ENCODE peak calls at places on chromosomes 12 and 14, in seven cellular contexts. E is endothelial cell of umbilical vein, T is NB4, Z is A549, Y is heart left ventricle, W is GM12892, S is HCT116. M is an unnamed sample.

GRCh38 chr12:89461649-89462612 is 62.7 kb downstream of the GALNT4 start:
- DNase-seq in E (peak), W (no peak), Z (peak), S (peak), Y (no peak), T (peak), M (no peak)

GRCh38 chr14:103879570-103880333 is 32.4 kb upstream of the PPP1R13B start:
- DNase-seq in T (no peak), E (no peak), Y (peak), Z (peak), W (no peak), S (no peak), M (no peak)

GRCh38 chr12:127613056-127613455 is 653.9 kb upstream of the TMEM132C start:
- DNase-seq in Y (no peak), E (no peak), Z (no peak), W (no peak), T (no peak), S (no peak), M (no peak)

GRCh38 chr12:34394211-34395055 is 372.1 kb downstream of the ALG10 start:
- DNase-seq in Y (peak), S (no peak), Z (no peak), W (no peak), T (no peak), E (no peak), M (no peak)

GRCh38 chr12:108854055-108854452 is 3.3 kb downstream of the SSH1 start:
- DNase-seq in Y (peak), T (peak), W (no peak), S (no peak), E (no peak), Z (no peak), M (no peak)

GRCh38 chr12:26523708-26524150 is 309.3 kb downstream of the ITPR2 start:
- DNase-seq in E (peak), S (no peak), W (no peak), Z (no peak), Y (peak), T (peak), M (no peak)

GRCh38 chr14:68983210-68983609 is 4.1 kb upstream of the ACTN1 start:
- DNase-seq in E (no peak), Y (no peak), W (no peak), T (no peak), Z (no peak), S (no peak), M (no peak)

GRCh38 chr14:74649673-74650072 is 37.6 kb upstream of the LTBP2 start:
- DNase-seq in Z (no peak), W (no peak), Y (no peak), E (peak), S (no peak), T (no peak), M (no peak)

GRCh38 chr14:73743431-73743931 is 29.3 kb upstream of the PNMA1 start:
- DNase-seq in W (peak), S (no peak), Y (no peak), T (peak), E (peak), Z (no peak), M (peak)

GRCh38 chr12:122527478-122527944 is 462 bp downstream of the KNTC1 start:
- DNase-seq in T (peak), Y (no peak), E (peak), S (no peak), Z (peak), W (no peak), M (no peak)

GRCh38 chr14:29926701-29927595 is 699 bp downstream of the PRKD1 start:
- DNase-seq in E (peak), S (no peak), T (no peak), Z (peak), W (peak), Y (peak), M (peak)

GRCh38 chr12:68780731-68781130 is 27.2 kb upstream of the MDM2 start:
- DNase-seq in Y (no peak), W (no peak), S (no peak), Z (no peak), T (no peak), E (no peak), M (no peak)

GRCh38 chr14:83883732-83884131 is 1646.2 kb upstream of the FLRT2 start:
- DNase-seq in Z (no peak), S (no peak), Y (no peak), E (no peak), T (no peak), W (no peak), M (no peak)

GRCh38 chr12:57018906-57019305 is 2.6 kb upstream of the TAC3 start:
- DNase-seq in E (no peak), S (no peak), T (no peak), Y (no peak), Z (no peak), W (no peak), M (no peak)

GRCh38 chr12:23055004-23055403 is 430.0 kb downstream of the ETNK1 start:
- DNase-seq in E (peak), S (peak), W (no peak), Z (no peak), T (peak), Y (no peak), M (no peak)

GRCh38 chr12:38547586-38547985 is 231.0 kb downstream of the ALG10B start:
- DNase-seq in W (no peak), Z (no peak), T (no peak), E (no peak), Y (no peak), S (no peak), M (no peak)

GRCh38 chr14:59028476-59029202 is 159.8 kb upstream of the DAAM1 start:
- DNase-seq in Z (peak), S (peak), E (peak), Y (peak), T (peak), W (peak), M (peak)

GRCh38 chr14:85319998-85320397 is 209.9 kb upstream of the FLRT2 start:
- DNase-seq in Z (no peak), E (peak), W (no peak), Y (no peak), S (no peak), T (no peak), M (no peak)

GRCh38 chr12:11722578-11723138 is 73.2 kb downstream of the ETV6 start:
- DNase-seq in W (no peak), S (no peak), E (no peak), Z (no peak), T (no peak), Y (no peak), M (no peak)

GRCh38 chr12:52689239-52689638 is 9.0 kb upstream of the KRT1 start:
- DNase-seq in E (no peak), Y (no peak), T (no peak), Z (no peak), S (no peak), W (no peak), M (no peak)

GRCh38 chr14:91898256-91898843 is 31.0 kb upstream of the TC2N start:
- DNase-seq in E (no peak), W (no peak), S (no peak), T (no peak), Y (no peak), Z (no peak), M (no peak)

GRCh38 chr12:114685869-114686268 is 1.9 kb upstream of the TBX3 start:
- DNase-seq in E (no peak), W (no peak), S (no peak), T (no peak), Z (no peak), Y (no peak), M (no peak)

GRCh38 chr14:52873694-52874093 is 77.2 kb downstream of the FERMT2 start:
- DNase-seq in Y (no peak), Z (no peak), E (no peak), S (no peak), W (no peak), T (peak), M (no peak)

GRCh38 chr12:53699673-53700015 is 23.8 kb upstream of the ATP5MC2 start:
- DNase-seq in E (no peak), W (no peak), T (no peak), Z (no peak), S (no peak), Y (no peak), M (no peak)

GRCh38 chr12:11652351-11653040 is 3.0 kb downstream of the ETV6 start:
- DNase-seq in S (no peak), T (peak), Z (no peak), W (no peak), Y (peak), E (peak), M (no peak)

GRCh38 chr12:17810399-17810798 is 279.6 kb downstream of the RERGL start:
- DNase-seq in W (no peak), E (no peak), Y (no peak), T (no peak), S (no peak), Z (no peak), M (no peak)

GRCh38 chr12:122886851-122887816 is 8.8 kb downstream of the VPS37B start:
- DNase-seq in Z (peak), W (no peak), S (peak), Y (no peak), E (peak), T (peak), M (no peak)

GRCh38 chr14:77084991-77085390 is 13.1 kb upstream of the CIPC start:
- DNase-seq in S (no peak), Y (no peak), Z (no peak), E (no peak), T (no peak), W (no peak), M (no peak)
- TF ChIP-seq POLR2A in S (no peak), Y (no peak), Z (no peak), E (no peak), T (no peak), W (no peak), M (no peak)

GRCh38 chr12:6327159-6327558 is 14.7 kb downstream of the TNFRSF1A start:
- DNase-seq in T (no peak), S (no peak), Z (no peak), E (no peak), W (no peak), Y (no peak), M (no peak)

GRCh38 chr12:6328045-6328779 is 13.7 kb downstream of the TNFRSF1A start:
- DNase-seq in E (no peak), W (no peak), Z (no peak), Y (no peak), T (no peak), S (no peak), M (no peak)

GRCh38 chr12:6326316-6326959 is 15.4 kb downstream of the TNFRSF1A start:
- DNase-seq in T (peak), W (no peak), Y (peak), S (no peak), Z (peak), E (peak), M (no peak)

GRCh38 chr12:6328945-6329692 is 12.8 kb downstream of the TNFRSF1A start:
- DNase-seq in W (no peak), S (no peak), T (no peak), E (no peak), Z (no peak), Y (no peak), M (no peak)

GRCh38 chr12:6327591-6328041 is 14.3 kb downstream of the TNFRSF1A start:
- DNase-seq in Y (peak), Z (no peak), T (no peak), E (no peak), S (no peak), W (no peak), M (no peak)
- TF ChIP-seq POLR2A in Y (no peak), Z (no peak), T (no peak), E (no peak), S (no peak), W (no peak), M (no peak)

GRCh38 chr12:132075026-132075713 is 68.9 kb downstream of the DDX51 start:
- DNase-seq in Z (no peak), E (no peak), W (no peak), S (no peak), Y (no peak), T (no peak), M (no peak)
- TF ChIP-seq POLR2A in Z (no peak), E (no peak), W (no peak), S (no peak), Y (no peak), T (no peak), M (no peak)

DNA sequence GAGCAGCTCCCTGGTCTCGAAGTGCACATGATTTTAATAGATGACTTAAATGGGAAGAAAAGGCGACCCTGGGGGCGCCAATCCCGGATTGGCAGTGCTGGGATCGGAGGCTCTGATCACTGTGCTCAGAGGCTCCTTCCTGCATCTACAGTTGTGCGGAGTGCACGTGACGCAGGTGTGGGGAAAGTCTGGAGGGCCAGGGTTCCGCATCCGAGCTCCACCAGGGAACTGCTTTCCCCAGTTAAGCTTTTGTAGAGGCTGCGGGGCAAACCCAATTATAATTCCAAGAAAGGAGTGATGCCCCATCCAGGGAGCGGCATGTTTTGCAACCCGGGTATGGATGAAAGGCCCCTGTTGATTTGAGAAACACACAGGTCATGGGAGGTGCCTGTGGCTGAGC is 36.5 kb downstream of the ELK3 start:
- DNase-seq in S (no peak), Y (no peak), W (no peak), E (no peak), T (no peak), Z (no peak), M (no peak)
- TF ChIP-seq POLR2A in S (no peak), Y (no peak), W (no peak), E (no peak), T (no peak), Z (no peak), M (no peak)

GRCh38 chr14:105076805-105077648 is 11.8 kb upstream of the GPR132 start:
- DNase-seq in E (no peak), Y (no peak), T (no peak), S (no peak), Z (no peak), W (no peak), M (no peak)
- TF ChIP-seq POLR2A in E (no peak), Y (no peak), T (no peak), S (no peak), Z (no peak), W (no peak), M (no peak)

GRCh38 chr12:109995703-109996482 is at the start of gene GIT2:
- DNase-seq in S (peak), T (peak), Z (peak), E (peak), Y (peak), W (peak), M (peak)
- TF ChIP-seq POLR2A in S (peak), T (peak), Z (peak), E (peak), Y (peak), W (peak), M (peak)

M was measured in GM12891.